ENCODE peak calls at places on chromosomes 5 and 9, in four cellular contexts. V is PC-3; W is naive thymus-derived CD8-positive, alpha-beta T cell; K is stromal cell of bone marrow. N is an unnamed sample.

GRCh38 chr5:132641241-132641723 is 16.7 kb upstream of the IL13 start:
- DNase-seq in V (no peak), W (no peak), K (no peak), N (no peak)

GRCh38 chr9:81621111-81621510 is 68.2 kb downstream of the TLE1 start:
- DNase-seq in W (no peak), V (no peak), K (no peak), N (no peak)

GRCh38 chr9:37977851-37978250 is 73.9 kb upstream of the SLC25A51 start:
- DNase-seq in K (no peak), V (no peak), W (no peak), N (no peak)

GRCh38 chr5:10590226-10591047 is 26.6 kb downstream of the ANKRD33B start:
- DNase-seq in W (no peak), K (peak; percentile 61), V (peak; percentile 93), N (peak; percentile 84)

GRCh38 chr9:78620303-78620702 is 323.4 kb downstream of the PSAT1 start:
- DNase-seq in V (peak; percentile 52), K (no peak), W (no peak), N (no peak)

GRCh38 chr9:112553256-112553826 is 66.7 kb downstream of the KIAA1958 start:
- DNase-seq in W (no peak), V (no peak), K (no peak), N (no peak)

GRCh38 chr5:172610643-172611042 is 30.4 kb upstream of the NEURL1B start:
- DNase-seq in W (no peak), K (no peak), V (no peak), N (no peak)

GRCh38 chr5:151520294-151520693 is 70.8 kb downstream of the FAT2 start:
- DNase-seq in K (no peak), W (no peak), V (peak; percentile 30), N (no peak)

GRCh38 chr9:36893148-36893547 is 140.9 kb downstream of the PAX5 start:
- DNase-seq in W (no peak), K (no peak), V (no peak), N (no peak)

GRCh38 chr5:74107899-74108298 is 481.9 kb downstream of the ARHGEF28 start:
- DNase-seq in W (no peak), K (no peak), V (no peak), N (no peak)

GRCh38 chr9:5095795-5096194 is 89.6 kb downstream of the INSL6 start:
- DNase-seq in W (no peak), V (no peak), K (no peak), N (no peak)

GRCh38 chr5:39942606-39943005 is 517.8 kb upstream of the DAB2 start:
- DNase-seq in V (no peak), K (no peak), W (no peak), N (no peak)

GRCh38 chr5:96101358-96102089 is 139.9 kb upstream of the ELL2 start:
- DNase-seq in W (no peak), V (no peak), K (no peak), N (no peak)

GRCh38 chr5:97098864-97099454 is 43.5 kb downstream of the LIX1 start:
- DNase-seq in K (no peak), V (no peak), W (no peak), N (no peak)

GRCh38 chr9:36781532-36781931 is 208.8 kb downstream of the MELK start:
- DNase-seq in V (peak; percentile 70), W (no peak), K (no peak), N (peak; percentile 62)